ENCODE peak calls at places on chromosome 15, in seven cellular contexts. G is HuH-7.5, O is GF-D8, K is Calu3, I is SJSA1, D is AG10803, P is hepatocyte. B is an unnamed sample.

GRCh38 chr15:23823508-23823907 is 136.4 kb upstream of the NDN start:
- DNase-seq in G (no peak), O (no peak), K (no peak), I (no peak), D (no peak), P (no peak), B (no peak)

GRCh38 chr15:82159922-82160321 is 102.6 kb downstream of the EFL1 start:
- DNase-seq in G (no peak), O (no peak), K (no peak), I (peak; percentile 79), D (peak; percentile 98), P (peak; percentile 34), B (peak; percentile 41)

GRCh38 chr15:38176155-38176554 is 76.5 kb upstream of the SPRED1 start:
- DNase-seq in G (no peak), O (no peak), K (no peak), I (no peak), D (peak; percentile 58), P (no peak), B (no peak)

GRCh38 chr15:39232512-39232911 is 348.4 kb upstream of the THBS1 start:
- DNase-seq in G (no peak), O (no peak), K (no peak), I (peak; percentile 48), D (peak; percentile 97), P (no peak), B (peak; percentile 14)

GRCh38 chr15:39269352-39269751 is 311.5 kb upstream of the THBS1 start:
- DNase-seq in G (no peak), O (no peak), K (no peak), I (no peak), D (no peak), P (no peak), B (peak; percentile 58)

GRCh38 chr15:70967646-70968045 is 75.0 kb downstream of the LRRC49 start:
- DNase-seq in G (no peak), O (no peak), K (no peak), I (no peak), D (no peak), P (no peak), B (no peak)

GRCh38 chr15:85049805-85050204 is 68.1 kb downstream of the PDE8A start:
- DNase-seq in G (no peak), O (no peak), K (no peak), I (no peak), D (no peak), P (no peak), B (no peak)

GRCh38 chr15:43911235-43911661 is 84.4 kb downstream of the WDR76 start:
- DNase-seq in G (no peak), O (no peak), K (no peak), I (no peak), D (peak; percentile 98), P (no peak), B (no peak)

GRCh38 chr15:45454825-45455224 is 67.7 kb downstream of the SLC30A4 start:
- DNase-seq in G (no peak), O (peak; percentile 39), K (peak; percentile 89), I (peak; percentile 89), D (peak; percentile 93), P (peak; percentile 51), B (peak; percentile 74)

GRCh38 chr15:91055548-91056331 is 33.3 kb upstream of the VPS33B start:
- DNase-seq in G (peak; percentile 68), O (peak; percentile 9), K (peak; percentile 81), I (peak; percentile 59), D (peak; percentile 63), P (peak; percentile 77), B (peak; percentile 74)

GRCh38 chr15:39270221-39270835 is 310.6 kb upstream of the THBS1 start:
- DNase-seq in G (no peak), O (no peak), K (no peak), I (peak; percentile 38), D (peak; percentile 54), P (no peak), B (no peak)

GRCh38 chr15:62287066-62287857 is 122.2 kb upstream of the C2CD4B start:
- DNase-seq in G (no peak), O (no peak), K (no peak), I (no peak), D (peak; percentile 39), P (no peak), B (no peak)

GRCh38 chr15:78051622-78052405 is 25.7 kb downstream of the TBC1D2B start:
- DNase-seq in G (no peak), O (no peak), K (peak; percentile 47), I (no peak), D (no peak), P (peak; percentile 69), B (peak; percentile 93)

GRCh38 chr15:85582076-85582718 is 201.8 kb downstream of the AKAP13 start:
- DNase-seq in G (no peak), O (peak; percentile 54), K (peak; percentile 45), I (no peak), D (peak; percentile 61), P (no peak), B (no peak)

GRCh38 chr15:22918596-22919140 is 61.5 kb downstream of the CYFIP1 start:
- DNase-seq in G (no peak), O (no peak), K (no peak), I (no peak), D (no peak), P (no peak), B (no peak)

GRCh38 chr15:32683906-32684584 is 33.8 kb upstream of the GREM1 start:
- DNase-seq in G (no peak), O (no peak), K (no peak), I (no peak), D (peak; percentile 99), P (no peak), B (no peak)

GRCh38 chr15:64740361-64741170 is 34.8 kb downstream of the RBPMS2 start:
- DNase-seq in G (no peak), O (peak; percentile 9), K (peak; percentile 32), I (no peak), D (peak; percentile 54), P (peak; percentile 50), B (no peak)